ENCODE peak calls at places on chromosomes 3 and 15, in five cellular contexts. J is K562, X is HepG2, Z is H1, R is GM12878. U is an unnamed sample. For H3K36me3, the result is how much of the 10 kb centered on the place peaks cover.

GRCh38 chr3:185746470-185746869 is 78.4 kb downstream of the IGF2BP2 start:
- DNase-seq in J (no peak), X (no peak), Z (no peak), R (no peak), U (no peak)

GRCh38 chr3:95926904-95927501 is 887.4 kb upstream of the EPHA6 start:
- DNase-seq in J (no peak), X (no peak), Z (peak), R (no peak), U (peak)

GRCh38 chr3:64158334-64158733 is 66.9 kb downstream of the PRICKLE2 start:
- DNase-seq in J (no peak), X (no peak), Z (no peak), R (no peak), U (no peak)

GRCh38 chr3:134754768-134755559 is 40.1 kb upstream of the EPHB1 start:
- DNase-seq in J (peak), X (peak), Z (peak), R (no peak), U (peak)

GRCh38 chr15:59401810-59402569 is 29.3 kb upstream of the MYO1E start:
- DNase-seq in J (no peak), X (no peak), Z (no peak), R (no peak), U (peak)

GRCh38 chr15:48330045-48330840 is 986 bp upstream of the DUT start:
- DNase-seq in J (no peak), X (no peak), Z (no peak), R (no peak), U (peak)

GRCh38 chr15:84797212-84797611 is 19.9 kb upstream of the ALPK3 start:
- DNase-seq in J (no peak), X (no peak), Z (no peak), R (no peak), U (no peak)

GRCh38 chr3:5219216-5219615 is 31.7 kb downstream of the EDEM1 start:
- DNase-seq in J (no peak), X (no peak), Z (no peak), R (no peak), U (peak)

GRCh38 chr15:27495963-27496459 is 525.0 kb downstream of the GABRG3 start:
- DNase-seq in J (peak), X (no peak), Z (no peak), R (no peak), U (peak)

GRCh38 chr3:76024640-76025039 is 239.3 kb upstream of the ZNF717 start:
- DNase-seq in J (peak), X (peak), Z (no peak), R (no peak), U (peak)

GRCh38 chr3:100185847-100186246 is 71.5 kb upstream of the FILIP1L start:
- DNase-seq in J (no peak), X (no peak), Z (no peak), R (no peak), U (no peak)

GRCh38 chr15:37112171-37112570 is 11.8 kb upstream of the MEIS2 start:
- DNase-seq in J (no peak), X (no peak), Z (no peak), R (no peak), U (no peak)

GRCh38 chr3:103308921-103309320 is 874.1 kb downstream of the ZPLD1 start:
- DNase-seq in J (no peak), X (no peak), Z (no peak), R (no peak), U (peak)

GRCh38 chr3:43754316-43754715 is 63.6 kb downstream of the ABHD5 start:
- DNase-seq in J (no peak), X (no peak), Z (no peak), R (no peak), U (no peak)

GRCh38 chr3:41907330-41908073 is 54.4 kb downstream of the ULK4 start:
- DNase-seq in J (no peak), X (no peak), Z (no peak), R (no peak), U (no peak)
- TF ChIP-seq CREB1 in J (no peak), X (no peak), Z (no peak), R (no peak), U (no peak)

GRCh38 chr3:111692593-111693552 is 97.7 kb upstream of the ZBED2 start:
- DNase-seq in J (no peak), X (no peak), Z (no peak), R (no peak), U (no peak)

GRCh38 chr3:111690242-111690641 is 95.1 kb upstream of the ZBED2 start:
- DNase-seq in J (no peak), X (no peak), Z (no peak), R (no peak), U (no peak)

GRCh38 chr3:111688190-111688800 is 93.1 kb upstream of the ZBED2 start:
- DNase-seq in J (no peak), X (no peak), Z (no peak), R (no peak), U (no peak)

GRCh38 chr3:111694471-111694870 is 99.3 kb upstream of the ZBED2 start:
- DNase-seq in J (no peak), X (no peak), Z (no peak), R (no peak), U (no peak)

DNA sequence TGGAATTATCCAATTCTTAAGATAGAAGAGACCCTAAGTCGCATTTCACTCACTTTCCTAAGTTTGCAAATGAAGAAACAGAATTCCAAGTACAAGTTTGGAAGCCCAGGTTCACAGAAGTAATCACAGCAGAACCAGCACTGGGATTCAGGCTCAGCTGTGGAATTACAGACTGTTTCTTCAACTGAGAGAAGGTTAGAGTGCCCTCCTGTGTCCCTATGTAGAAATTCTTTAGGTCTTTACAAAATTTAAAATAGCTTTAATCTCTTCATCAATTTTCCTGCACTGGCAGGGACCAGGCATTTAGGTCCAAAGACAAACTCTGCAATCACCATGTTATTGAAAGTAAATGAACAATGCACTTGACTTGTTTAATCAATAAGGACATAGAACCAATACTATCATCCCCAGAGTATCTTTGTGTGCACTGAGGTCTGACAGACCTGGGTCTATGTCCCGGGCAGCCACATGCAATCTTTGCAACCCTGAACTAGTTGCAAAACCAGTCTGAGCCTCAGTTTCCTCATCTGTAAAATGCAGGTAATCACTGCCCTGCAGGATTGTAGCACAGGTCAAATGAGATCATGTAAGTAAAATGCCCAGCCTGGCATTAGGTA is 96.3 kb upstream of the ZBED2 start:
- DNase-seq in J (peak), X (peak), Z (no peak), R (no peak), U (peak)
- TF ChIP-seq CTCF in J (no peak), X (peak), Z (peak), R (peak), U (peak)

GRCh38 chr15:62112051-62112450 is 45.3 kb downstream of the C2CD4A start:
- DNase-seq in J (no peak), X (no peak), Z (no peak), R (no peak), U (no peak)

GRCh38 chr15:62107561-62108110 is 40.9 kb downstream of the C2CD4A start:
- DNase-seq in J (no peak), X (no peak), Z (no peak), R (no peak), U (no peak)

GRCh38 chr15:62108411-62108810 is 41.6 kb downstream of the C2CD4A start:
- DNase-seq in J (no peak), X (no peak), Z (no peak), R (no peak), U (no peak)

GRCh38 chr15:62109457-62109856 is 42.7 kb downstream of the C2CD4A start:
- DNase-seq in J (no peak), X (no peak), Z (no peak), R (no peak), U (no peak)

GRCh38 chr15:62110000-62110851 is 43.4 kb downstream of the C2CD4A start:
- DNase-seq in J (no peak), X (no peak), Z (no peak), R (no peak), U (no peak)
- H3K36me3 ChIP-seq in J (under half), X (under half), Z (under half), R (under half), U (under half)

GRCh38 chr3:194572944-194573491 is 60.2 kb downstream of the TMEM44 start:
- DNase-seq in J (no peak), X (no peak), Z (no peak), R (no peak), U (no peak)

GRCh38 chr3:194575484-194576210 is 57.6 kb downstream of the TMEM44 start:
- DNase-seq in J (no peak), X (no peak), Z (peak), R (no peak), U (peak)

GRCh38 chr3:194572131-194572789 is 61.0 kb downstream of the TMEM44 start:
- DNase-seq in J (peak), X (peak), Z (no peak), R (no peak), U (no peak)

GRCh38 chr3:194573680-194574437 is 59.4 kb downstream of the TMEM44 start:
- DNase-seq in J (peak), X (peak), Z (peak), R (no peak), U (peak)

GRCh38 chr3:194574639-194575483 is 58.4 kb downstream of the TMEM44 start:
- DNase-seq in J (peak), X (no peak), Z (no peak), R (no peak), U (no peak)
- TF ChIP-seq CREB1 in J (no peak), X (no peak), Z (no peak), R (no peak), U (no peak)

DNA sequence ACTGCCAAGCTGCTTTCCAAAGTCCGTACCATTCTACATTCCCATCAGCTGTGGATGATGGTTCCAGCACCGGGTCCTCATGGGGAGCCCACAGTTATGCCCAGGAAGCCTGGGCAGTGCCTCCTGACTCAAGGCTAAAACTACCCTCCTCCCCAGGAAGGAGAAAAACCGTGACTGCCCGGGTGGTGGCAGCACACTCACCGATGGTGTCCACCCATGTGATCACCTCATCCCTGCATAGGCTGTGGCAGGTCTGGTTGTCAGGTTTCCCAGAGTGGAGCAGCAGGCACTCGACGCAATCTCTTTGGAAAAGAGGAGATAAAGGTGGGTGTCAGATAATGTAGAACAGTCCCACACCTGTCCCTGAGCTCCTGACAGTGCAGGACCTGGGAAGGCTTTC is 38.6 kb downstream of the UMPS start:
- DNase-seq in J (peak), X (peak), Z (no peak), R (no peak), U (peak)
- TF ChIP-seq CTCF in J (peak), X (peak), Z (peak), R (peak), U (peak)

U was measured in GM23338.